ENCODE peak calls at places on chromosomes 11 and 22, in five cellular contexts. Z, T, V, D and F are unnamed samples.

GRCh38 chr11:124405611-124406010 is 6.8 kb upstream of the OR8B3 start:
- DNase-seq in V (no peak), Z (no peak), T (no peak), D (no peak), F (no peak)

GRCh38 chr22:21866821-21867527 is 471 bp downstream of the MAPK1 start:
- DNase-seq in D (peak; percentile 63), Z (no peak), T (no peak), V (no peak), F (no peak)

GRCh38 chr22:50134481-50134880 is 36.0 kb upstream of the PANX2 start:
- DNase-seq in Z (no peak), T (no peak), V (no peak), D (no peak), F (no peak)

GRCh38 chr11:96204721-96205459 is 138.1 kb downstream of the MAML2 start:
- DNase-seq in V (peak; percentile 53), T (no peak), D (no peak), Z (no peak), F (no peak)

GRCh38 chr11:1921576-1922141 is 2.2 kb downstream of the TNNT3 start:
- DNase-seq in T (no peak), Z (no peak), V (no peak), D (no peak), F (peak; percentile 29)

GRCh38 chr22:43147821-43148220 is 3.5 kb upstream of the TSPO start:
- DNase-seq in D (no peak), Z (no peak), T (no peak), V (peak; percentile 75), F (no peak)

GRCh38 chr11:1633864-1634263 is 4.3 kb downstream of the KRTAP5-5 start:
- DNase-seq in T (no peak), Z (no peak), V (no peak), D (no peak), F (no peak)

GRCh38 chr22:17869285-17870096 is 95.2 kb upstream of the BID start:
- DNase-seq in T (no peak), Z (no peak), D (no peak), V (no peak), F (no peak)

GRCh38 chr11:75839851-75840250 is 24.8 kb downstream of the UVRAG start:
- DNase-seq in Z (no peak), D (no peak), V (no peak), T (no peak), F (no peak)

GRCh38 chr11:72722050-72722748 is 30.0 kb downstream of the ARAP1 start:
- DNase-seq in V (peak; percentile 90), Z (peak; percentile 75), D (peak; percentile 89), T (peak; percentile 80), F (peak; percentile 94)

GRCh38 chr11:128776434-128777284 is 82.8 kb downstream of the FLI1 start:
- DNase-seq in Z (peak; percentile 49), V (peak; percentile 24), D (peak; percentile 92), T (no peak), F (peak; percentile 65)

GRCh38 chr22:39026509-39027150 is 5.7 kb downstream of the APOBEC3D start:
- DNase-seq in T (no peak), V (no peak), D (no peak), Z (no peak), F (no peak)

GRCh38 chr22:38832005-38832978 is 11.5 kb downstream of the NPTXR start:
- DNase-seq in D (no peak), V (no peak), T (no peak), Z (no peak), F (no peak)

GRCh38 chr11:20364412-20364792 is 888 bp downstream of the HTATIP2 start:
- DNase-seq in V (no peak), Z (no peak), D (no peak), T (no peak), F (peak; percentile 30)

GRCh38 chr11:131991606-131992005 is 621.2 kb downstream of the NTM start:
- DNase-seq in D (no peak), V (no peak), Z (no peak), T (no peak), F (no peak)

GRCh38 chr11:85316967-85317366 is 310.2 kb downstream of the DLG2 start:
- DNase-seq in V (no peak), T (no peak), Z (no peak), D (no peak), F (peak; percentile 40)

GRCh38 chr22:33240901-33241300 is 182.7 kb upstream of the SYN3 start:
- DNase-seq in V (no peak), Z (no peak), T (no peak), D (no peak), F (no peak)

GRCh38 chr11:33691051-33691864 is 9.4 kb downstream of the C11orf91 start:
- DNase-seq in T (no peak), Z (no peak), V (no peak), D (no peak), F (no peak)

GRCh38 chr22:37254206-37254866 is 10.3 kb upstream of the RAC2 start:
- DNase-seq in Z (no peak), T (no peak), D (peak; percentile 31), V (no peak), F (no peak)

GRCh38 chr11:64846998-64847666 is 2.7 kb upstream of the CDC42BPG start:
- DNase-seq in T (no peak), V (peak; percentile 81), D (peak; percentile 99), Z (peak; percentile 97), F (peak; percentile 92)

GRCh38 chr11:64848214-64848778 is 3.8 kb upstream of the CDC42BPG start:
- DNase-seq in D (no peak), V (no peak), Z (no peak), T (no peak), F (no peak)

GRCh38 chr11:64850979-64851567 is 6.6 kb upstream of the CDC42BPG start:
- DNase-seq in Z (no peak), V (peak; percentile 95), T (no peak), D (peak; percentile 80), F (peak; percentile 88)

GRCh38 chr11:64849600-64850356 is 5.3 kb upstream of the CDC42BPG start:
- DNase-seq in V (no peak), Z (no peak), D (no peak), T (no peak), F (no peak)

GRCh38 chr11:64848779-64849599 is 4.5 kb upstream of the CDC42BPG start:
- DNase-seq in T (no peak), V (peak; percentile 60), Z (no peak), D (peak; percentile 87), F (no peak)
- TF ChIP-seq CTCF in T (peak; percentile 2), V (peak; percentile 16), Z (no peak), D (peak; percentile 74), F (peak; percentile 37)

GRCh38 chr11:69000831-69001245 is 12.2 kb downstream of the MRGPRF start:
- DNase-seq in T (peak; percentile 56), V (no peak), Z (no peak), D (peak; percentile 44), F (no peak)
- TF ChIP-seq CTCF in T (peak; percentile 64), V (peak; percentile 17), Z (peak; percentile 47), D (peak; percentile 68), F (no peak)

GRCh38 chr11:10401275-10401674 is 53.8 kb upstream of the AMPD3 start:
- DNase-seq in Z (no peak), T (no peak), D (peak; percentile 50), V (no peak), F (no peak)
- TF ChIP-seq CTCF in Z (no peak), T (no peak), D (peak; percentile 48), V (no peak), F (no peak)

DNA sequence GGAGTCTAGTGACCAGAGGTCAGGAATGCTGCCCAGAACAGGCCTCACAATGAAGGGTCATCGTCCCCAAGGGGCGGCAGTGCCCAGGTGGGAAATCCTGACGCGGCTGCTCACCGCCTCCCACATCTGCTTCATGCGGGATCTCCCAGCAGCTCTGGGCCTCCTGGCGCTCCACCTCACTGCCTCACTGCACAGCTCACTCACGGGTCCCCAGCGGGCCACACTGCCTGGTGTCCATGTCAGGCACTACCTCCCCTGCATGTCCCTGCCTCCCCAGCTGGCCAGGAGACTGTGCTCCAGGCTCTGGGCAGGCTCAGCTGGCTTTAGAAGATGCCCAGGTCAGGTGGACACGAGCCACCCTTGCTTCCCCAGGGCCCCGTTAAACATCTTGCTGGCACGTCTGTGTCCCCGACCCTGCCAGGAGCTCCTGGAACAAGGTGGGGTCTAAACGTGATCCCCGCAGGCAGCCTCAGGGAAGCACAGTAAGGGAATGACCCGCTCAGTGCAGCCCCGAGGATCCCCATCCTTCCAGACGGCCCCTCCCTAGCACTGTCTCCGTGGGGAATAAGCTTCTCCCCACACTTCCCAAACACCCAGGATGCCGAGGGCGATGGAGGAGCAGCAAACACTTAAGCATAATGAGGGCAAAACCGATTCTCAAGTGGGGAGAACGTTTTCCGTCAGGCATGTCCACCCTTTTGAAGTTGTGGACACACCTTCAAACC is 93.2 kb downstream of the TRMU start:
- DNase-seq in Z (no peak), T (no peak), V (no peak), D (no peak), F (no peak)
- TF ChIP-seq CTCF in Z (no peak), T (no peak), V (no peak), D (no peak), F (no peak)